ENCODE peak calls at places on chromosomes 4 and X, in six cellular contexts. One of them, this sample, is unnamed.

GRCh38 chr4:152464030-152464823 is 71.7 kb downstream of the FBXW7 start:
- DNase-seq in MCF 10A: no peak
- DNase-seq in endothelial cell: no peak
- DNase-seq in epithelial cell of esophagus: no peak
- DNase-seq in cardiac fibroblast: no peak
- DNase-seq in activated B cell treated with CpG ODN at 0.5 μM for 24 hours: no peak
- DNase-seq in this sample: no peak

GRCh38 chr4:4477796-4478195 is 64.1 kb downstream of the STX18 start:
- DNase-seq in MCF 10A: no peak
- DNase-seq in endothelial cell: no peak
- DNase-seq in epithelial cell of esophagus: no peak
- DNase-seq in cardiac fibroblast: no peak
- DNase-seq in activated B cell treated with CpG ODN at 0.5 μM for 24 hours: no peak
- DNase-seq in this sample: no peak

GRCh38 chr4:59535541-59535940 is 1664.6 kb upstream of the ADGRL3 start:
- DNase-seq in endothelial cell: no peak
- DNase-seq in cardiac fibroblast: no peak
- DNase-seq in MCF 10A: no peak
- DNase-seq in epithelial cell of esophagus: no peak
- DNase-seq in activated B cell treated with CpG ODN at 0.5 μM for 24 hours: no peak
- DNase-seq in this sample: no peak

GRCh38 chrX:153631931-153632611 is 14.9 kb upstream of the DUSP9 start:
- DNase-seq in MCF 10A: no peak
- DNase-seq in cardiac fibroblast: no peak
- DNase-seq in epithelial cell of esophagus: no peak
- DNase-seq in endothelial cell: no peak
- DNase-seq in activated B cell treated with CpG ODN at 0.5 μM for 24 hours: no peak
- DNase-seq in this sample: no peak

GRCh38 chr4:140012688-140013087 is 141.3 kb downstream of the MAML3 start:
- DNase-seq in MCF 10A: peak
- DNase-seq in cardiac fibroblast: peak
- DNase-seq in endothelial cell: peak
- DNase-seq in epithelial cell of esophagus: peak
- DNase-seq in activated B cell treated with CpG ODN at 0.5 μM for 24 hours: no peak
- DNase-seq in this sample: no peak

GRCh38 chr4:24922416-24922815 is 9.6 kb upstream of the CCDC149 start:
- DNase-seq in epithelial cell of esophagus: no peak
- DNase-seq in cardiac fibroblast: peak
- DNase-seq in activated B cell treated with CpG ODN at 0.5 μM for 24 hours: no peak
- DNase-seq in endothelial cell: no peak
- DNase-seq in MCF 10A: no peak
- DNase-seq in this sample: no peak

GRCh38 chr4:82765134-82765533 is 33.5 kb downstream of the SCD5 start:
- DNase-seq in endothelial cell: no peak
- DNase-seq in MCF 10A: no peak
- DNase-seq in epithelial cell of esophagus: no peak
- DNase-seq in activated B cell treated with CpG ODN at 0.5 μM for 24 hours: no peak
- DNase-seq in cardiac fibroblast: no peak
- DNase-seq in this sample: no peak

GRCh38 chr4:164753873-164754488 is at the start of gene SMIM31:
- DNase-seq in epithelial cell of esophagus: peak
- DNase-seq in activated B cell treated with CpG ODN at 0.5 μM for 24 hours: no peak
- DNase-seq in cardiac fibroblast: no peak
- DNase-seq in endothelial cell: no peak
- DNase-seq in MCF 10A: no peak
- DNase-seq in this sample: no peak

GRCh38 chr4:68288046-68288740 is 42.7 kb upstream of the TMPRSS11B start:
- DNase-seq in activated B cell treated with CpG ODN at 0.5 μM for 24 hours: no peak
- DNase-seq in epithelial cell of esophagus: no peak
- DNase-seq in MCF 10A: no peak
- DNase-seq in cardiac fibroblast: no peak
- DNase-seq in endothelial cell: no peak
- DNase-seq in this sample: no peak

GRCh38 chr4:3685081-3685645 is 81.0 kb upstream of the ADRA2C start:
- DNase-seq in endothelial cell: no peak
- DNase-seq in MCF 10A: no peak
- DNase-seq in epithelial cell of esophagus: no peak
- DNase-seq in activated B cell treated with CpG ODN at 0.5 μM for 24 hours: no peak
- DNase-seq in cardiac fibroblast: no peak
- DNase-seq in this sample: no peak

GRCh38 chrX:68699960-68700746 is 52.7 kb downstream of the STARD8 start:
- DNase-seq in endothelial cell: no peak
- DNase-seq in MCF 10A: peak
- DNase-seq in cardiac fibroblast: peak
- DNase-seq in epithelial cell of esophagus: peak
- DNase-seq in activated B cell treated with CpG ODN at 0.5 μM for 24 hours: no peak
- DNase-seq in this sample: no peak

GRCh38 chr4:47837582-47838294 is at the start of gene CORIN:
- DNase-seq in MCF 10A: no peak
- DNase-seq in activated B cell treated with CpG ODN at 0.5 μM for 24 hours: no peak
- DNase-seq in cardiac fibroblast: no peak
- DNase-seq in epithelial cell of esophagus: peak
- DNase-seq in endothelial cell: no peak
- DNase-seq in this sample: no peak

GRCh38 chr4:56995525-56995924 is 16.8 kb downstream of the POLR2B start:
- DNase-seq in activated B cell treated with CpG ODN at 0.5 μM for 24 hours: no peak
- DNase-seq in endothelial cell: no peak
- DNase-seq in MCF 10A: no peak
- DNase-seq in cardiac fibroblast: peak
- DNase-seq in epithelial cell of esophagus: peak
- DNase-seq in this sample: no peak

GRCh38 chrX:134469481-134469880 is 9.5 kb downstream of the HPRT1 start:
- DNase-seq in epithelial cell of esophagus: peak
- DNase-seq in cardiac fibroblast: peak
- DNase-seq in MCF 10A: peak
- DNase-seq in endothelial cell: no peak
- DNase-seq in activated B cell treated with CpG ODN at 0.5 μM for 24 hours: no peak
- DNase-seq in this sample: no peak

GRCh38 chrX:64152857-64153256 is 52.7 kb downstream of the AMER1 start:
- DNase-seq in epithelial cell of esophagus: peak
- DNase-seq in activated B cell treated with CpG ODN at 0.5 μM for 24 hours: no peak
- DNase-seq in cardiac fibroblast: no peak
- DNase-seq in MCF 10A: no peak
- DNase-seq in endothelial cell: no peak
- DNase-seq in this sample: no peak

GRCh38 chrX:14027031-14027430 is 2.7 kb downstream of the GEMIN8 start:
- DNase-seq in activated B cell treated with CpG ODN at 0.5 μM for 24 hours: no peak
- DNase-seq in cardiac fibroblast: peak
- DNase-seq in epithelial cell of esophagus: peak
- DNase-seq in endothelial cell: no peak
- DNase-seq in MCF 10A: peak
- DNase-seq in this sample: no peak

GRCh38 chr4:25092139-25092538 is 61.4 kb upstream of the LGI2 start:
- DNase-seq in activated B cell treated with CpG ODN at 0.5 μM for 24 hours: no peak
- DNase-seq in cardiac fibroblast: peak
- DNase-seq in MCF 10A: no peak
- DNase-seq in epithelial cell of esophagus: no peak
- DNase-seq in endothelial cell: peak
- DNase-seq in this sample: no peak

GRCh38 chrX:148530464-148531077 is 30.2 kb downstream of the AFF2 start:
- DNase-seq in MCF 10A: peak
- DNase-seq in endothelial cell: no peak
- DNase-seq in activated B cell treated with CpG ODN at 0.5 μM for 24 hours: no peak
- DNase-seq in epithelial cell of esophagus: peak
- DNase-seq in cardiac fibroblast: peak
- DNase-seq in this sample: no peak

GRCh38 chrX:23884427-23885024 is 23.2 kb downstream of the APOO start:
- DNase-seq in MCF 10A: peak
- DNase-seq in activated B cell treated with CpG ODN at 0.5 μM for 24 hours: no peak
- DNase-seq in cardiac fibroblast: peak
- DNase-seq in epithelial cell of esophagus: peak
- DNase-seq in endothelial cell: no peak
- DNase-seq in this sample: no peak

GRCh38 chr4:98873059-98873458 is 55.9 kb downstream of the EIF4E start:
- DNase-seq in MCF 10A: no peak
- DNase-seq in epithelial cell of esophagus: peak
- DNase-seq in endothelial cell: no peak
- DNase-seq in cardiac fibroblast: peak
- DNase-seq in activated B cell treated with CpG ODN at 0.5 μM for 24 hours: no peak
- DNase-seq in this sample: no peak

GRCh38 chrX:74434336-74434735 is 13.0 kb downstream of the SLC16A2 start:
- DNase-seq in MCF 10A: no peak
- DNase-seq in cardiac fibroblast: no peak
- DNase-seq in activated B cell treated with CpG ODN at 0.5 μM for 24 hours: no peak
- DNase-seq in endothelial cell: no peak
- DNase-seq in epithelial cell of esophagus: no peak
- DNase-seq in this sample: no peak

GRCh38 chrX:74426615-74427014 is 5.3 kb downstream of the SLC16A2 start:
- DNase-seq in endothelial cell: no peak
- DNase-seq in cardiac fibroblast: no peak
- DNase-seq in MCF 10A: no peak
- DNase-seq in epithelial cell of esophagus: peak
- DNase-seq in activated B cell treated with CpG ODN at 0.5 μM for 24 hours: no peak
- DNase-seq in this sample: no peak

GRCh38 chrX:74426071-74426470 is 4.8 kb downstream of the SLC16A2 start:
- DNase-seq in cardiac fibroblast: no peak
- DNase-seq in endothelial cell: no peak
- DNase-seq in epithelial cell of esophagus: no peak
- DNase-seq in MCF 10A: no peak
- DNase-seq in activated B cell treated with CpG ODN at 0.5 μM for 24 hours: no peak
- DNase-seq in this sample: no peak

GRCh38 chrX:74437530-74437929 is 16.2 kb downstream of the SLC16A2 start:
- DNase-seq in activated B cell treated with CpG ODN at 0.5 μM for 24 hours: no peak
- DNase-seq in cardiac fibroblast: no peak
- DNase-seq in MCF 10A: no peak
- DNase-seq in endothelial cell: no peak
- DNase-seq in epithelial cell of esophagus: peak
- DNase-seq in this sample: no peak

GRCh38 chrX:74431807-74432206 is 10.5 kb downstream of the SLC16A2 start:
- DNase-seq in MCF 10A: peak
- DNase-seq in endothelial cell: no peak
- DNase-seq in epithelial cell of esophagus: no peak
- DNase-seq in cardiac fibroblast: no peak
- DNase-seq in activated B cell treated with CpG ODN at 0.5 μM for 24 hours: no peak
- DNase-seq in this sample: no peak
- TF ChIP-seq CTCF in MCF 10A: no peak
- TF ChIP-seq CTCF in endothelial cell: no peak
- TF ChIP-seq CTCF in epithelial cell of esophagus: no peak
- TF ChIP-seq CTCF in cardiac fibroblast: no peak
- TF ChIP-seq CTCF in activated B cell treated with CpG ODN at 0.5 μM for 24 hours: no peak
- TF ChIP-seq CTCF in this sample: no peak

DNA sequence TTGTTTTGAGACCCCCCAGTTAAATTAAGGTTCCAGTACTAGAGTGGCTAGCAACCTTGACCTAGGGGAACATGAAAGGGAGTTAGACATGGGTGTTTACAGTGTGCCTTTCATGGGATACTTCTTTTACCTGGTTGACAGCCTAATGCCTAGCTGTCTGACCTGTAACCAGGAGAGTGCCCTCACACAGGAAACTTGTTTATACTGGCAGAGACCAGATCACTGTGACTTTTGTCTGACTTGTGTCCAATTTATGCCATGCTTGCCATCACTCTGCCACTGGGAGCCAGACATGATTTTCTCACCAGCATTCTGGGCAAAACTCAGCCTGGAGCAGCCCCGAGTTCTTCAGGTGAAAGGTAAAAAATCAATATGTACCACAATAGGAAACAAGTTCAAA is 305.9 kb downstream of the CHIC1 start:
- DNase-seq in epithelial cell of esophagus: no peak
- DNase-seq in MCF 10A: no peak
- DNase-seq in cardiac fibroblast: no peak
- DNase-seq in activated B cell treated with CpG ODN at 0.5 μM for 24 hours: no peak
- DNase-seq in endothelial cell: no peak
- DNase-seq in this sample: no peak
- TF ChIP-seq CTCF in epithelial cell of esophagus: no peak
- TF ChIP-seq CTCF in MCF 10A: no peak
- TF ChIP-seq CTCF in cardiac fibroblast: no peak
- TF ChIP-seq CTCF in activated B cell treated with CpG ODN at 0.5 μM for 24 hours: no peak
- TF ChIP-seq CTCF in endothelial cell: no peak
- TF ChIP-seq CTCF in this sample: no peak

DNA sequence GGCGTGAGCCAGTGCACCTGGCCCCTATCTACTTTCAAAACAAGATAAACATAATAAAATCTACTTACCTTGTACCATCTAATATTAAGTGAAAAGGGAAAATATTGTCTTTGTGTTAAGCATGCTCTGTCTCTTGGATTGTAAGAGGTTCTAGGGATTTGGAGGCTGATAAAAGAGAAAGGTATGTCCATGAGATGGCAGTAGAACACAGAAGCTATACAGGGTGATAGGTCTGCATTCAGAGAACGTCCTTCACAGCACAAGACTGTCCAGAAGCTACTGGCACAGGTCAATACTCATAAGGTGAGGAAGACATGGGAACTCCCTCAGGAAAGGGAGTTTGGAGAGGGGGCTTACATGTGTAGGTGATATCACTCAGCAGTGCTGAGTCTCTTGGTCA is 135.5 kb downstream of the TMEM47 start:
- DNase-seq in activated B cell treated with CpG ODN at 0.5 μM for 24 hours: no peak
- DNase-seq in endothelial cell: no peak
- DNase-seq in MCF 10A: peak
- DNase-seq in epithelial cell of esophagus: peak
- DNase-seq in cardiac fibroblast: peak
- DNase-seq in this sample: no peak
- TF ChIP-seq CTCF in activated B cell treated with CpG ODN at 0.5 μM for 24 hours: no peak
- TF ChIP-seq CTCF in endothelial cell: no peak
- TF ChIP-seq CTCF in MCF 10A: no peak
- TF ChIP-seq CTCF in epithelial cell of esophagus: peak
- TF ChIP-seq CTCF in cardiac fibroblast: no peak
- TF ChIP-seq CTCF in this sample: no peak

GRCh38 chrX:45850197-45850774 is 649.6 kb upstream of the DIPK2B start:
- DNase-seq in cardiac fibroblast: peak
- DNase-seq in endothelial cell: peak
- DNase-seq in epithelial cell of esophagus: peak
- DNase-seq in activated B cell treated with CpG ODN at 0.5 μM for 24 hours: no peak
- DNase-seq in MCF 10A: peak
- DNase-seq in this sample: no peak

GRCh38 chrX:45849261-45849660 is 648.6 kb upstream of the DIPK2B start:
- DNase-seq in activated B cell treated with CpG ODN at 0.5 μM for 24 hours: no peak
- DNase-seq in endothelial cell: no peak
- DNase-seq in MCF 10A: peak
- DNase-seq in epithelial cell of esophagus: peak
- DNase-seq in cardiac fibroblast: peak
- DNase-seq in this sample: no peak

GRCh38 chrX:45850775-45851433 is 650.2 kb upstream of the DIPK2B start:
- DNase-seq in activated B cell treated with CpG ODN at 0.5 μM for 24 hours: peak
- DNase-seq in MCF 10A: peak
- DNase-seq in cardiac fibroblast: peak
- DNase-seq in endothelial cell: peak
- DNase-seq in epithelial cell of esophagus: peak
- DNase-seq in this sample: no peak

GRCh38 chrX:45852884-45853283 is 652.2 kb upstream of the DIPK2B start:
- DNase-seq in activated B cell treated with CpG ODN at 0.5 μM for 24 hours: no peak
- DNase-seq in epithelial cell of esophagus: peak
- DNase-seq in cardiac fibroblast: peak
- DNase-seq in MCF 10A: no peak
- DNase-seq in endothelial cell: no peak
- DNase-seq in this sample: no peak

DNA sequence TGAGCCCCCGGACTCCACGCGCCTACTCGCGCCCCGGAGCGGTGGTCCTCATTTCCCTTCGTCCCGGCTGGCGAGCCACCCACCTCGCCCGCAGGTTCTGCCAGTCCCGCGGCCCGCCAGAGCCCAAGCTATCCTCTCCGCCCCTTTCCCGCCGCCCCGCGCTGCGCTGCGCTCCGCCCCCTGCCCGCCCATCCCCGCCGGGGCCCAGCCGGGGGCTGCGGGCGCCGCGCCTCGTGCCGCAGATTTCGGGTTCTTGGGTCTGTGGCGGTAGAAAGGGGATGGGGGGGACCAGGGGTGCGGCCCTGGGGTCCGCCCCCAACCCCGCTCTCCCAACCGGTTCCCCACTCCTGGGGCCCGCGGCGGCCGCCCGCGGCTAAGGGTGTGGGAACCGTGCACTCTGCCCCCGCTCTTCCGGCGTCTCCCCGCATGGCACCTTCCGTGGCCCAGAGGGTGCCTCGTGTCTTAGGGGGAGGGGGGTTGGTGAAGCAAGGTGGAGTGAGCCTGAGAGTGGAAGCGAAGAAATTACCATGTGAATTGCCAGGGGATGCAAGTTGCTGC is 650.8 kb upstream of the DIPK2B start:
- DNase-seq in activated B cell treated with CpG ODN at 0.5 μM for 24 hours: peak
- DNase-seq in MCF 10A: peak
- DNase-seq in epithelial cell of esophagus: peak
- DNase-seq in cardiac fibroblast: no peak
- DNase-seq in endothelial cell: peak
- DNase-seq in this sample: no peak
- TF ChIP-seq CTCF in activated B cell treated with CpG ODN at 0.5 μM for 24 hours: no peak
- TF ChIP-seq CTCF in MCF 10A: no peak
- TF ChIP-seq CTCF in epithelial cell of esophagus: no peak
- TF ChIP-seq CTCF in cardiac fibroblast: no peak
- TF ChIP-seq CTCF in endothelial cell: no peak
- TF ChIP-seq CTCF in this sample: no peak

This sample was measured in natural killer cell.